ENCODE peak calls at places on chromosomes 7 and 10, in eight cellular contexts. V, H, M, L, A, I, K and G are unnamed samples.

GRCh38 chr7:69597278-69598076 is 798 bp upstream of the AUTS2 start:
- DNase-seq in V (no peak), H (peak), I (no peak), A (no peak), K (no peak), L (peak), M (peak), G (no peak)

GRCh38 chr10:103232772-103233488 is 12.8 kb upstream of the RPEL1 start:
- DNase-seq in L (no peak), V (no peak), M (no peak), I (no peak), H (peak), K (peak), A (no peak), G (no peak)

GRCh38 chr10:14397069-14397468 is 66.3 kb upstream of the FRMD4A start:
- DNase-seq in M (no peak), K (peak), A (no peak), H (no peak), L (peak), I (peak), V (peak), G (no peak)

GRCh38 chr10:99984201-99984600 is 25.5 kb downstream of the DNMBP start:
- DNase-seq in V (no peak), M (no peak), A (no peak), L (no peak), H (no peak), K (no peak), I (no peak), G (no peak)

GRCh38 chr7:142969183-142969582 is 7.0 kb upstream of the KEL start:
- DNase-seq in M (no peak), L (no peak), K (no peak), H (no peak), A (no peak), I (no peak), V (no peak), G (no peak)

GRCh38 chr10:29646960-29647431 is 12.2 kb upstream of the SVIL start:
- DNase-seq in K (peak), H (no peak), V (no peak), L (no peak), I (no peak), M (peak), A (no peak), G (no peak)

GRCh38 chr7:30020535-30020934 is 6.0 kb downstream of the FKBP14 start:
- DNase-seq in I (no peak), L (no peak), H (no peak), A (no peak), V (no peak), M (no peak), K (no peak), G (no peak)

GRCh38 chr7:144885453-144885852 is 49.6 kb upstream of the TPK1 start:
- DNase-seq in K (no peak), A (no peak), I (no peak), M (no peak), V (no peak), H (no peak), L (no peak), G (no peak)

GRCh38 chr7:70636169-70636568 is 495.8 kb upstream of the GALNT17 start:
- DNase-seq in M (no peak), V (no peak), A (no peak), H (no peak), I (no peak), K (no peak), L (no peak), G (no peak)

GRCh38 chr10:90658791-90659190 is 199.0 kb downstream of the HTR7 start:
- DNase-seq in A (no peak), M (no peak), K (no peak), H (no peak), L (no peak), I (no peak), V (no peak), G (no peak)

GRCh38 chr10:117980216-117980615 is 66.5 kb downstream of the RAB11FIP2 start:
- DNase-seq in H (peak), I (no peak), M (no peak), V (no peak), A (no peak), L (no peak), K (peak), G (peak)

GRCh38 chr7:34075976-34076375 is 170.6 kb downstream of the BMPER start:
- DNase-seq in K (no peak), I (no peak), M (no peak), L (no peak), V (no peak), H (no peak), A (no peak), G (no peak)

GRCh38 chr7:127189885-127190284 is 62.9 kb downstream of the GRM8 start:
- DNase-seq in K (no peak), V (no peak), M (no peak), L (peak), H (no peak), I (peak), A (peak), G (no peak)